ENCODE peak calls at places on chromosomes 1 and 21, in five cellular contexts. One of them, this sample, is unnamed.

GRCh38 chr1:153688736-153689328 is 10.3 kb downstream of the NPR1 start:
- DNase-seq in psoas muscle: no peak
- DNase-seq in heart right ventricle: no peak
- DNase-seq in ascending aorta: no peak
- DNase-seq in endothelial cell of umbilical vein: no peak
- DNase-seq in this sample: no peak

GRCh38 chr1:220884109-220884980 is 5.1 kb downstream of the HLX start:
- DNase-seq in endothelial cell of umbilical vein: no peak
- DNase-seq in heart right ventricle: peak
- DNase-seq in psoas muscle: no peak
- DNase-seq in ascending aorta: no peak
- DNase-seq in this sample: no peak

GRCh38 chr1:115189814-115190541 is 100.7 kb upstream of the TSPAN2 start:
- DNase-seq in psoas muscle: no peak
- DNase-seq in ascending aorta: no peak
- DNase-seq in endothelial cell of umbilical vein: no peak
- DNase-seq in heart right ventricle: no peak
- DNase-seq in this sample: peak

GRCh38 chr1:11364170-11364569 is 91.2 kb downstream of the UBIAD1 start:
- DNase-seq in endothelial cell of umbilical vein: no peak
- DNase-seq in ascending aorta: no peak
- DNase-seq in heart right ventricle: no peak
- DNase-seq in psoas muscle: no peak
- DNase-seq in this sample: no peak

GRCh38 chr21:43956667-43957030 is 55.5 kb upstream of the TRAPPC10 start:
- DNase-seq in heart right ventricle: no peak
- DNase-seq in ascending aorta: no peak
- DNase-seq in psoas muscle: peak
- DNase-seq in endothelial cell of umbilical vein: no peak
- DNase-seq in this sample: peak

GRCh38 chr1:172774561-172774960 is 115.7 kb downstream of the FASLG start:
- DNase-seq in psoas muscle: no peak
- DNase-seq in ascending aorta: no peak
- DNase-seq in endothelial cell of umbilical vein: no peak
- DNase-seq in heart right ventricle: no peak
- DNase-seq in this sample: peak

GRCh38 chr1:179052776-179053175 is 27.1 kb downstream of the FAM20B start:
- DNase-seq in heart right ventricle: no peak
- DNase-seq in endothelial cell of umbilical vein: no peak
- DNase-seq in psoas muscle: no peak
- DNase-seq in ascending aorta: no peak
- DNase-seq in this sample: no peak

GRCh38 chr1:59342801-59343575 is 46.1 kb downstream of the FGGY start:
- DNase-seq in ascending aorta: no peak
- DNase-seq in endothelial cell of umbilical vein: no peak
- DNase-seq in heart right ventricle: no peak
- DNase-seq in psoas muscle: no peak
- DNase-seq in this sample: no peak

GRCh38 chr1:109181085-109181806 is 32.5 kb upstream of the SARS1 start:
- DNase-seq in heart right ventricle: no peak
- DNase-seq in endothelial cell of umbilical vein: no peak
- DNase-seq in psoas muscle: no peak
- DNase-seq in ascending aorta: no peak
- DNase-seq in this sample: peak

GRCh38 chr1:37255111-37255795 is 219.1 kb upstream of the ZC3H12A start:
- DNase-seq in heart right ventricle: peak
- DNase-seq in endothelial cell of umbilical vein: peak
- DNase-seq in psoas muscle: no peak
- DNase-seq in ascending aorta: no peak
- DNase-seq in this sample: peak

GRCh38 chr1:40392206-40392605 is 18.7 kb downstream of the SMAP2 start:
- DNase-seq in ascending aorta: no peak
- DNase-seq in heart right ventricle: no peak
- DNase-seq in psoas muscle: no peak
- DNase-seq in endothelial cell of umbilical vein: no peak
- DNase-seq in this sample: peak

GRCh38 chr1:175174702-175175102 is 17.9 kb downstream of the KIAA0040 start:
- DNase-seq in ascending aorta: no peak
- DNase-seq in heart right ventricle: no peak
- DNase-seq in endothelial cell of umbilical vein: no peak
- DNase-seq in psoas muscle: no peak
- DNase-seq in this sample: no peak

GRCh38 chr1:54809496-54810074 is 8.5 kb upstream of the TTC22 start:
- DNase-seq in ascending aorta: no peak
- DNase-seq in heart right ventricle: no peak
- DNase-seq in psoas muscle: no peak
- DNase-seq in endothelial cell of umbilical vein: no peak
- DNase-seq in this sample: no peak

GRCh38 chr1:165845992-165846748 is 18.8 kb downstream of the UCK2 start:
- DNase-seq in heart right ventricle: no peak
- DNase-seq in ascending aorta: no peak
- DNase-seq in endothelial cell of umbilical vein: no peak
- DNase-seq in psoas muscle: no peak
- DNase-seq in this sample: no peak

GRCh38 chr1:205354259-205354904 is 2.3 kb downstream of the KLHDC8A start:
- DNase-seq in endothelial cell of umbilical vein: peak
- DNase-seq in heart right ventricle: no peak
- DNase-seq in psoas muscle: no peak
- DNase-seq in ascending aorta: no peak
- DNase-seq in this sample: peak

GRCh38 chr1:119285482-119285881 is 83.1 kb upstream of the HAO2 start:
- DNase-seq in endothelial cell of umbilical vein: no peak
- DNase-seq in ascending aorta: no peak
- DNase-seq in psoas muscle: no peak
- DNase-seq in heart right ventricle: no peak
- DNase-seq in this sample: peak

GRCh38 chr1:83671586-83671985 is 327.3 kb downstream of the TTLL7 start:
- DNase-seq in endothelial cell of umbilical vein: no peak
- DNase-seq in psoas muscle: no peak
- DNase-seq in heart right ventricle: no peak
- DNase-seq in ascending aorta: no peak
- DNase-seq in this sample: no peak

GRCh38 chr1:235659186-235659771 is 9.7 kb upstream of the GNG4 start:
- DNase-seq in psoas muscle: no peak
- DNase-seq in heart right ventricle: no peak
- DNase-seq in endothelial cell of umbilical vein: no peak
- DNase-seq in ascending aorta: no peak
- DNase-seq in this sample: no peak

GRCh38 chr1:68221001-68221970 is 11.0 kb downstream of the WLS start:
- DNase-seq in heart right ventricle: no peak
- DNase-seq in endothelial cell of umbilical vein: no peak
- DNase-seq in ascending aorta: no peak
- DNase-seq in psoas muscle: no peak
- DNase-seq in this sample: no peak

GRCh38 chr1:10733967-10734366 is 62.5 kb downstream of the CASZ1 start:
- DNase-seq in endothelial cell of umbilical vein: no peak
- DNase-seq in heart right ventricle: no peak
- DNase-seq in ascending aorta: no peak
- DNase-seq in psoas muscle: no peak
- DNase-seq in this sample: no peak

GRCh38 chr1:182955596-182956588 is 2.9 kb upstream of the SHCBP1L start:
- DNase-seq in psoas muscle: no peak
- DNase-seq in endothelial cell of umbilical vein: no peak
- DNase-seq in ascending aorta: no peak
- DNase-seq in heart right ventricle: no peak
- DNase-seq in this sample: peak

GRCh38 chr1:3483801-3484444 is 29.5 kb downstream of the ARHGEF16 start:
- DNase-seq in psoas muscle: peak
- DNase-seq in endothelial cell of umbilical vein: peak
- DNase-seq in heart right ventricle: peak
- DNase-seq in ascending aorta: no peak
- DNase-seq in this sample: peak

GRCh38 chr1:53896673-53897229 is 2.8 kb downstream of the DIO1 start:
- DNase-seq in heart right ventricle: no peak
- DNase-seq in ascending aorta: no peak
- DNase-seq in psoas muscle: no peak
- DNase-seq in endothelial cell of umbilical vein: no peak
- DNase-seq in this sample: peak

GRCh38 chr1:37940299-37940947 is 6.4 kb downstream of the INPP5B start:
- DNase-seq in endothelial cell of umbilical vein: no peak
- DNase-seq in heart right ventricle: no peak
- DNase-seq in psoas muscle: no peak
- DNase-seq in ascending aorta: no peak
- DNase-seq in this sample: no peak

GRCh38 chr21:46307625-46308024 is 16.0 kb downstream of the C21orf58 start:
- DNase-seq in heart right ventricle: no peak
- DNase-seq in ascending aorta: no peak
- DNase-seq in psoas muscle: no peak
- DNase-seq in endothelial cell of umbilical vein: no peak
- DNase-seq in this sample: no peak

GRCh38 chr1:65067491-65068201 is 80.4 kb upstream of the AK4 start:
- DNase-seq in ascending aorta: peak
- DNase-seq in heart right ventricle: peak
- DNase-seq in endothelial cell of umbilical vein: peak
- DNase-seq in psoas muscle: peak
- DNase-seq in this sample: peak

GRCh38 chr1:240608707-240609106 is 3.2 kb downstream of the GREM2 start:
- DNase-seq in heart right ventricle: no peak
- DNase-seq in ascending aorta: no peak
- DNase-seq in psoas muscle: no peak
- DNase-seq in endothelial cell of umbilical vein: no peak
- DNase-seq in this sample: no peak

GRCh38 chr1:8396083-8396911 is 78.4 kb downstream of the SLC45A1 start:
- DNase-seq in heart right ventricle: no peak
- DNase-seq in endothelial cell of umbilical vein: peak
- DNase-seq in psoas muscle: no peak
- DNase-seq in ascending aorta: no peak
- DNase-seq in this sample: peak

GRCh38 chr1:98399219-98399618 is 262.3 kb upstream of the SNX7 start:
- DNase-seq in ascending aorta: no peak
- DNase-seq in psoas muscle: no peak
- DNase-seq in endothelial cell of umbilical vein: no peak
- DNase-seq in heart right ventricle: no peak
- DNase-seq in this sample: peak

GRCh38 chr1:26162220-26162703 is 3.4 kb downstream of the FAM110D start:
- DNase-seq in ascending aorta: no peak
- DNase-seq in endothelial cell of umbilical vein: peak
- DNase-seq in heart right ventricle: no peak
- DNase-seq in psoas muscle: no peak
- DNase-seq in this sample: peak

GRCh38 chr1:26165126-26165892 is 3.5 kb downstream of the C1orf232 start:
- DNase-seq in endothelial cell of umbilical vein: no peak
- DNase-seq in ascending aorta: no peak
- DNase-seq in psoas muscle: no peak
- DNase-seq in heart right ventricle: no peak
- DNase-seq in this sample: no peak

GRCh38 chr1:26166719-26167281 is 2.0 kb downstream of the C1orf232 start:
- DNase-seq in psoas muscle: no peak
- DNase-seq in heart right ventricle: no peak
- DNase-seq in endothelial cell of umbilical vein: no peak
- DNase-seq in ascending aorta: no peak
- DNase-seq in this sample: no peak

GRCh38 chr1:26163684-26164035 is 4.8 kb downstream of the FAM110D start:
- DNase-seq in psoas muscle: no peak
- DNase-seq in heart right ventricle: no peak
- DNase-seq in ascending aorta: no peak
- DNase-seq in endothelial cell of umbilical vein: no peak
- DNase-seq in this sample: no peak

DNA sequence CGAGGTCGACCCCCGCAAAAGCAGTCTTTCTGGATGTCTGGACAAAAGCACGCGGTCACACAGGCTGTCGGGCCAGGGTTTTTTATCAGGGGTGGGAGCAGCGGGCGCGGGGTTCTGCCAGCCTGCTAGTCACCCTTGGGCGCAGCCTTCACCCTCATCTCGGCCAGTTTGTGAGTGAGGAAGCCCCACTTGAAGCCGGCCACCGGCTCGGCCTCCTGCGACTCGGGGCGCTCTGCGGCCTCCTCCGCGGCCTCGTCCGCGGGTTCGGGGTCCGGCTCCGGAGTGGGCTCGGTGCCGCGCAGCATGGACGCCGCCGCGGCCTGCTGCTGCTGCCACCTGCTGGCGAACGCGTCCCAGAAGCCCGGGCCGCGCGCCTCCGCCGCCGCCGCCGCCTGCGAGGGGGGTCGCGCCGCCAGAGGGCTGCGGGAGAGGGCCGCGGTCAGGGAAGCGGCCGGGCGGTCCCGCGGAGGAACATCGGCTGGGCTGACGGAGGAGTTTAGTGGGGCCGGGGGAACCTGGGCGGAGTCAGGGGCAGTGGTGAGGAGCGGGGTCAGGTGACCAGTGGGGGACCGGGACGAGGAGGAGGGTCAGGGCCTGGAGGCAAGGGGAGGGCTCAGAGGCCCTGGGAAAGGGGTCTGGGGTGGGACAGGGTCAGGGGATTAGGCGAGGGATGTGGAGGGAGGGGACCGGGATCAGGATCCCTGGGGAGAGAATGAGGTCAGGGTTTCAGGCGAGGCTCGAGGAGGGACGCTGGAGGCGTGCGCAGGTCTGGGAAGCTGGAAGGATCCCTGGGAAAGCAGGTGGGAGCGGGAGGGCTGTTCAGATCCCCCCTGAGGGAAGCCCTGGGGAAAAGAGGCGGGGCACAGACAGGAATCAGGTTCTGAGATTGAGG is 4.5 kb downstream of the C1orf232 start:
- DNase-seq in heart right ventricle: peak
- DNase-seq in endothelial cell of umbilical vein: peak
- DNase-seq in ascending aorta: no peak
- DNase-seq in psoas muscle: peak
- DNase-seq in this sample: no peak
- TF ChIP-seq CTCF in heart right ventricle: peak
- TF ChIP-seq CTCF in endothelial cell of umbilical vein: peak
- TF ChIP-seq CTCF in ascending aorta: peak
- TF ChIP-seq CTCF in psoas muscle: peak
- TF ChIP-seq CTCF in this sample: no peak

GRCh38 chr1:23618586-23619083 is 59.3 kb upstream of the ID3 start:
- DNase-seq in heart right ventricle: no peak
- DNase-seq in psoas muscle: no peak
- DNase-seq in endothelial cell of umbilical vein: no peak
- DNase-seq in ascending aorta: no peak
- DNase-seq in this sample: no peak
- H3K4me3 ChIP-seq in heart right ventricle: no peak
- H3K4me3 ChIP-seq in psoas muscle: no peak
- H3K4me3 ChIP-seq in endothelial cell of umbilical vein: no peak
- H3K4me3 ChIP-seq in ascending aorta: no peak
- H3K4me3 ChIP-seq in this sample: no peak

GRCh38 chr1:228139931-228140723 is at the start of gene GUK1:
- DNase-seq in psoas muscle: peak
- DNase-seq in ascending aorta: peak
- DNase-seq in endothelial cell of umbilical vein: peak
- DNase-seq in heart right ventricle: peak
- DNase-seq in this sample: peak
- TF ChIP-seq CTCF in psoas muscle: no peak
- TF ChIP-seq CTCF in ascending aorta: no peak
- TF ChIP-seq CTCF in endothelial cell of umbilical vein: no peak
- TF ChIP-seq CTCF in heart right ventricle: no peak
- TF ChIP-seq CTCF in this sample: peak

DNA sequence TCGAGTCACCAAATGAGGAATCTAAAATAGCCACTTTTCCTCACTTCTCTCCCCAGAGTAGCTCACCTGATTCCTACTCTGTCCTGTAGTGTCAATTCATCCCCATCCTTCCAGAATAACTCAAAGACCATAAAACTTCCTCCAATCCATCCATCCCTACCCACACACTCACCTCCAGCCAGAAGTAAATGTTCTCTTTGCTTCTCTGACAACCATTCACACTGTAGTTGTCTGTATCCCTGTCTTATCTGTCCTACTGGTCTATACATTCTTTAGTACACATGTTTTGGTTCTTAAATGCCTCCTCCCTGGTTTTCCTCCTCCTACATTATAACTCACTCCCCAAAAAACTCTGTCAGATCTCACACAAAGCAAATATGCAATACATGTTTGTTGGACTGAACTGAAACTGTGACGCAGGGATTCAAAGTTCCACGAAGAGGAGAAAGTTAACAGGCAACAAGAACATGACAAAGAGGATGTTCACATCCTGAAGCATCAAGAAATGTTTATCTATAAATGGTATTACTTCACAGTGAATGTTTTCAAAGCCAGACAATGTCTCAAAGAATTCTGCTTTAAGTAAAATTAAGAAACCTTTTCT is 11.0 kb downstream of the TP53BP2 start:
- DNase-seq in heart right ventricle: no peak
- DNase-seq in psoas muscle: no peak
- DNase-seq in endothelial cell of umbilical vein: no peak
- DNase-seq in ascending aorta: no peak
- DNase-seq in this sample: peak
- H3K4me3 ChIP-seq in heart right ventricle: no peak
- H3K4me3 ChIP-seq in psoas muscle: no peak
- H3K4me3 ChIP-seq in endothelial cell of umbilical vein: no peak
- H3K4me3 ChIP-seq in ascending aorta: no peak
- H3K4me3 ChIP-seq in this sample: no peak

This sample was measured in cardiac fibroblast.